ENCODE peak calls at places on chromosomes 7 and 10, in four cellular contexts. One of them, this sample, is unnamed.
A peak's percentile ranks its signal among the peaks of the same experiment; 100 is the strongest.

GRCh38 chr10:132418520-132419416 is 21.8 kb downstream of the PWWP2B start:
- DNase-seq in HepG2: no peak
- DNase-seq in GM12878: no peak
- DNase-seq in H1: no peak
- DNase-seq in this sample: peak; percentile 49

GRCh38 chr7:106659369-106659962 is 1.5 kb downstream of the CCDC71L start:
- DNase-seq in HepG2: no peak
- DNase-seq in GM12878: no peak
- DNase-seq in H1: no peak
- DNase-seq in this sample: no peak

GRCh38 chr7:133364959-133365680 is 112.2 kb downstream of the EXOC4 start:
- DNase-seq in HepG2: no peak
- DNase-seq in GM12878: no peak
- DNase-seq in H1: no peak
- DNase-seq in this sample: no peak

GRCh38 chr10:51344371-51344770 is 270.1 kb downstream of the PRKG1 start:
- DNase-seq in HepG2: no peak
- DNase-seq in GM12878: no peak
- DNase-seq in H1: no peak
- DNase-seq in this sample: no peak

GRCh38 chr7:108097703-108098102 is 32.5 kb downstream of the LAMB4 start:
- DNase-seq in HepG2: peak; percentile 20
- DNase-seq in GM12878: no peak
- DNase-seq in H1: no peak
- DNase-seq in this sample: peak; percentile 59

GRCh38 chr10:10794056-10794455 is 223.6 kb upstream of the CELF2 start:
- DNase-seq in HepG2: no peak
- DNase-seq in GM12878: no peak
- DNase-seq in H1: no peak
- DNase-seq in this sample: no peak

GRCh38 chr7:25647872-25648271 is 419.6 kb upstream of the NPVF start:
- DNase-seq in HepG2: no peak
- DNase-seq in GM12878: no peak
- DNase-seq in H1: no peak
- DNase-seq in this sample: no peak

GRCh38 chr7:22444181-22444966 is 55.6 kb downstream of the STEAP1B start:
- DNase-seq in HepG2: peak; percentile 95
- DNase-seq in GM12878: no peak
- DNase-seq in H1: no peak
- DNase-seq in this sample: no peak

GRCh38 chr10:74973993-74974392 is 137.5 kb upstream of the SAMD8 start:
- DNase-seq in HepG2: no peak
- DNase-seq in GM12878: no peak
- DNase-seq in H1: no peak
- DNase-seq in this sample: no peak

GRCh38 chr10:124593431-124593985 is 131.9 kb downstream of the LHPP start:
- DNase-seq in HepG2: no peak
- DNase-seq in GM12878: no peak
- DNase-seq in H1: no peak
- DNase-seq in this sample: no peak

GRCh38 chr10:8586504-8586903 is 532.0 kb downstream of the GATA3 start:
- DNase-seq in HepG2: no peak
- DNase-seq in GM12878: no peak
- DNase-seq in H1: no peak
- DNase-seq in this sample: no peak

GRCh38 chr7:156516791-156517378 is 123.7 kb upstream of the RNF32 start:
- DNase-seq in HepG2: no peak
- DNase-seq in GM12878: no peak
- DNase-seq in H1: peak; percentile 28
- DNase-seq in this sample: no peak

GRCh38 chr7:73704640-73705550 is 14.6 kb downstream of the STX1A start:
- DNase-seq in HepG2: no peak
- DNase-seq in GM12878: no peak
- DNase-seq in H1: no peak
- DNase-seq in this sample: peak; percentile 42

GRCh38 chr7:90982228-90982627 is 282.0 kb upstream of the FZD1 start:
- DNase-seq in HepG2: no peak
- DNase-seq in GM12878: no peak
- DNase-seq in H1: no peak
- DNase-seq in this sample: no peak

GRCh38 chr7:110841840-110842579 is 248.9 kb upstream of the LRRN3 start:
- DNase-seq in HepG2: no peak
- DNase-seq in GM12878: no peak
- DNase-seq in H1: no peak
- DNase-seq in this sample: peak; percentile 27

GRCh38 chr10:14185501-14186045 is 145.2 kb downstream of the FRMD4A start:
- DNase-seq in HepG2: peak; percentile 84
- DNase-seq in GM12878: peak; percentile 86
- DNase-seq in H1: peak; percentile 64
- DNase-seq in this sample: no peak

GRCh38 chr7:91082854-91083495 is 181.3 kb upstream of the FZD1 start:
- DNase-seq in HepG2: no peak
- DNase-seq in GM12878: no peak
- DNase-seq in H1: no peak
- DNase-seq in this sample: peak; percentile 38

GRCh38 chr7:26198781-26199169 is 1.8 kb downstream of the HNRNPA2B1 start:
- DNase-seq in HepG2: no peak
- DNase-seq in GM12878: no peak
- DNase-seq in H1: no peak
- DNase-seq in this sample: no peak

GRCh38 chr7:8443871-8444756 is 10.7 kb downstream of the NXPH1 start:
- DNase-seq in HepG2: no peak
- DNase-seq in GM12878: no peak
- DNase-seq in H1: peak; percentile 73
- DNase-seq in this sample: no peak

GRCh38 chr7:116249969-116250553 is 39.7 kb downstream of the TES start:
- DNase-seq in HepG2: peak; percentile 57
- DNase-seq in GM12878: no peak
- DNase-seq in H1: peak; percentile 54
- DNase-seq in this sample: peak; percentile 40

GRCh38 chr10:70492786-70493659 is 14.5 kb downstream of the PALD1 start:
- DNase-seq in HepG2: no peak
- DNase-seq in GM12878: no peak
- DNase-seq in H1: no peak
- DNase-seq in this sample: no peak

GRCh38 chr10:43355749-43356371 is 15.6 kb upstream of the FXYD4 start:
- DNase-seq in HepG2: peak; percentile 25
- DNase-seq in GM12878: no peak
- DNase-seq in H1: no peak
- DNase-seq in this sample: no peak

GRCh38 chr7:158945514-158945913 is 89.2 kb downstream of the DYNC2I1 start:
- DNase-seq in HepG2: no peak
- DNase-seq in GM12878: no peak
- DNase-seq in H1: no peak
- DNase-seq in this sample: no peak

GRCh38 chr10:61888744-61889143 is 12.8 kb upstream of the ARID5B start:
- DNase-seq in HepG2: no peak
- DNase-seq in GM12878: no peak
- DNase-seq in H1: no peak
- DNase-seq in this sample: no peak

GRCh38 chr10:58556516-58556915 is 43.8 kb downstream of the BICC1 start:
- DNase-seq in HepG2: peak; percentile 6
- DNase-seq in GM12878: no peak
- DNase-seq in H1: no peak
- DNase-seq in this sample: no peak

GRCh38 chr10:23399701-23400144 is 39.2 kb upstream of the OTUD1 start:
- DNase-seq in HepG2: peak; percentile 6
- DNase-seq in GM12878: no peak
- DNase-seq in H1: no peak
- DNase-seq in this sample: no peak

GRCh38 chr10:5629789-5630436 is 36.5 kb downstream of the ASB13 start:
- DNase-seq in HepG2: peak; percentile 61
- DNase-seq in GM12878: peak; percentile 25
- DNase-seq in H1: peak; percentile 95
- DNase-seq in this sample: peak; percentile 84

GRCh38 chr10:77949167-77949566 is 22.6 kb upstream of the DLG5 start:
- DNase-seq in HepG2: no peak
- DNase-seq in GM12878: no peak
- DNase-seq in H1: peak; percentile 79
- DNase-seq in this sample: no peak

GRCh38 chr10:119817991-119818888 is 54.4 kb downstream of the MCMBP start:
- DNase-seq in HepG2: no peak
- DNase-seq in GM12878: no peak
- DNase-seq in H1: peak; percentile 96
- DNase-seq in this sample: peak; percentile 91

GRCh38 chr10:133528845-133529575 is 1.8 kb downstream of the CYP2E1 start:
- DNase-seq in HepG2: no peak
- DNase-seq in GM12878: no peak
- DNase-seq in H1: no peak
- DNase-seq in this sample: peak; percentile 54

GRCh38 chr7:30845426-30846135 is 66.1 kb upstream of the AQP1 start:
- DNase-seq in HepG2: no peak
- DNase-seq in GM12878: no peak
- DNase-seq in H1: no peak
- DNase-seq in this sample: no peak

GRCh38 chr7:25025218-25025671 is 45.3 kb upstream of the OSBPL3 start:
- DNase-seq in HepG2: peak; percentile 96
- DNase-seq in GM12878: no peak
- DNase-seq in H1: no peak
- DNase-seq in this sample: no peak

GRCh38 chr10:131910663-131911314 is 10.0 kb downstream of the PPP2R2D start:
- DNase-seq in HepG2: no peak
- DNase-seq in GM12878: no peak
- DNase-seq in H1: no peak
- DNase-seq in this sample: no peak

GRCh38 chr7:102830206-102830605 is 81.4 kb downstream of the FAM185A start:
- DNase-seq in HepG2: no peak
- DNase-seq in GM12878: no peak
- DNase-seq in H1: no peak
- DNase-seq in this sample: peak; percentile 63

GRCh38 chr7:44533301-44534055 is 7.7 kb downstream of the NPC1L1 start:
- DNase-seq in HepG2: no peak
- DNase-seq in GM12878: no peak
- DNase-seq in H1: no peak
- DNase-seq in this sample: peak; percentile 34

GRCh38 chr7:128361463-128362441 is at the start of gene PRRT4:
- DNase-seq in HepG2: no peak
- DNase-seq in GM12878: no peak
- DNase-seq in H1: peak; percentile 73
- DNase-seq in this sample: peak; percentile 73
- TF ChIP-seq TCF12 in HepG2: no peak
- TF ChIP-seq TCF12 in GM12878: no peak
- TF ChIP-seq TCF12 in H1: no peak
- TF ChIP-seq TCF12 in this sample: no peak

GRCh38 chr7:124775422-124775821 is 9.8 kb upstream of the GPR37 start:
- DNase-seq in HepG2: no peak
- DNase-seq in GM12878: no peak
- DNase-seq in H1: no peak
- DNase-seq in this sample: no peak
- TF ChIP-seq RFX5 in HepG2: no peak
- TF ChIP-seq RFX5 in GM12878: no peak
- TF ChIP-seq RFX5 in H1: no peak
- TF ChIP-seq RFX5 in this sample: no peak

GRCh38 chr7:3710122-3710521 is 409.1 kb downstream of the SDK1 start:
- DNase-seq in HepG2: no peak
- DNase-seq in GM12878: no peak
- DNase-seq in H1: no peak
- DNase-seq in this sample: no peak
- TF ChIP-seq TCF12 in HepG2: no peak
- TF ChIP-seq TCF12 in GM12878: no peak
- TF ChIP-seq TCF12 in H1: no peak
- TF ChIP-seq TCF12 in this sample: no peak

GRCh38 chr10:35040761-35041501 is 49.2 kb downstream of the CUL2 start:
- DNase-seq in HepG2: no peak
- DNase-seq in GM12878: no peak
- DNase-seq in H1: peak; percentile 64
- DNase-seq in this sample: no peak
- TF ChIP-seq RFX5 in HepG2: no peak
- TF ChIP-seq RFX5 in GM12878: no peak
- TF ChIP-seq RFX5 in H1: no peak
- TF ChIP-seq RFX5 in this sample: no peak

GRCh38 chr7:17991866-17992648 is 35.6 kb downstream of the PRPS1L1 start:
- DNase-seq in HepG2: no peak
- DNase-seq in GM12878: no peak
- DNase-seq in H1: peak; percentile 79
- DNase-seq in this sample: no peak

GRCh38 chr7:17989546-17989945 is 38.1 kb downstream of the PRPS1L1 start:
- DNase-seq in HepG2: no peak
- DNase-seq in GM12878: no peak
- DNase-seq in H1: no peak
- DNase-seq in this sample: no peak

GRCh38 chr7:17988136-17988535 is 39.5 kb downstream of the PRPS1L1 start:
- DNase-seq in HepG2: no peak
- DNase-seq in GM12878: no peak
- DNase-seq in H1: no peak
- DNase-seq in this sample: no peak

GRCh38 chr7:17988858-17989257 is 38.8 kb downstream of the PRPS1L1 start:
- DNase-seq in HepG2: no peak
- DNase-seq in GM12878: no peak
- DNase-seq in H1: no peak
- DNase-seq in this sample: no peak

DNA sequence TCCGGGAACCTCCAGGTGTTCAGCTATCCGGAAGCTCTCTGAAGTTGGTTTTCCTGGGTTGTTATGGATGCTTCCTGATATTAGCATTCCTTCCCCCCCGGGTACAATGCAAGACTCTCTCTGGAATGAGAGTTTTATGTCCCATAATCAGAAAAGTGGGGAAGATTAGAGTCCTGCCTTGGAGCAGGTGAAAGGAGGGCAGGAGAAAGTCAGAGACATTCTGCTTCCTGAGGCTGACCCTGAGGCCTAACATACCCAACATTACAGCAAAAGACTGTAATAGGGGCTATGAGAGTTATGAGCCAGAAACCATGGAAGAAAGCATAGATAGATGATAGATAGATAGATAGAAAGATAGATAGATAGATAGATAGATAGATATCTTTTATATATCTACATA is 36.9 kb downstream of the PRPS1L1 start:
- DNase-seq in HepG2: no peak
- DNase-seq in GM12878: no peak
- DNase-seq in H1: no peak
- DNase-seq in this sample: no peak
- TF ChIP-seq TCF12 in HepG2: no peak
- TF ChIP-seq TCF12 in GM12878: no peak
- TF ChIP-seq TCF12 in H1: no peak
- TF ChIP-seq TCF12 in this sample: no peak